ENCODE peak calls at places on chromosome 12, in five cellular contexts. Q is substantia nigra; A is left ventricle myocardium inferior; O is neural crest cell; G is stimulated activated CD4-positive, alpha-beta T cell treated with anti-CD3 and anti-CD28 coated beads, Interleukin-15, amount 100 ng/mL, for 1 hour. X is an unnamed sample.
A peak's percentile ranks its signal among the peaks of the same experiment; 100 is the strongest.

GRCh38 chr12:94074970-94075695 is 73.2 kb upstream of the PLXNC1 start:
- DNase-seq in Q (no peak), A (peak; percentile 76), O (no peak), G (no peak), X (peak; percentile 77)

GRCh38 chr12:62363506-62363905 is 103.1 kb upstream of the MON2 start:
- DNase-seq in Q (no peak), A (no peak), O (no peak), G (no peak), X (no peak)

GRCh38 chr12:106080111-106080732 is 58.5 kb downstream of the NUAK1 start:
- DNase-seq in Q (no peak), A (no peak), O (peak; percentile 30), G (no peak), X (peak; percentile 90)

GRCh38 chr12:87266305-87266704 is 762.9 kb downstream of the C12orf50 start:
- DNase-seq in Q (no peak), A (no peak), O (no peak), G (no peak), X (no peak)

GRCh38 chr12:27527512-27527911 is 3.5 kb downstream of the PPFIBP1 start:
- DNase-seq in Q (no peak), A (no peak), O (no peak), G (no peak), X (no peak)

GRCh38 chr12:66941150-66941549 is 262.3 kb upstream of the GRIP1 start:
- DNase-seq in Q (no peak), A (no peak), O (no peak), G (no peak), X (no peak)

GRCh38 chr12:6312529-6313325 is 2.2 kb downstream of the PLEKHG6 start:
- DNase-seq in Q (no peak), A (no peak), O (no peak), G (no peak), X (peak; percentile 67)

GRCh38 chr12:65278576-65279386 is at the start of gene MSRB3:
- DNase-seq in Q (peak; percentile 3), A (peak; percentile 82), O (peak; percentile 65), G (no peak), X (peak; percentile 92)

GRCh38 chr12:132827763-132828703 is 636 bp downstream of the GOLGA3 start:
- DNase-seq in Q (no peak), A (no peak), O (peak; percentile 5), G (no peak), X (peak; percentile 68)

GRCh38 chr12:69648476-69648875 is 37.8 kb upstream of the LRRC10 start:
- DNase-seq in Q (no peak), A (no peak), O (no peak), G (no peak), X (peak; percentile 70)

GRCh38 chr12:89134213-89134770 is 218.0 kb downstream of the DUSP6 start:
- DNase-seq in Q (no peak), A (no peak), O (no peak), G (no peak), X (no peak)

GRCh38 chr12:120783197-120783596 is 57.6 kb downstream of the ACADS start:
- DNase-seq in Q (no peak), A (no peak), O (no peak), G (no peak), X (peak; percentile 7)

GRCh38 chr12:100566887-100567637 is 6.4 kb upstream of the GAS2L3 start:
- DNase-seq in Q (no peak), A (no peak), O (no peak), G (no peak), X (no peak)

GRCh38 chr12:46874642-46875041 is 48.8 kb upstream of the SLC38A4 start:
- DNase-seq in Q (no peak), A (peak; percentile 40), O (no peak), G (no peak), X (no peak)